ENCODE peak calls at places on chromosomes 5 and 9, in seven cellular contexts. K is SK-N-SH, L is thoracic aorta, S is neural progenitor cell, I is fibroblast of lung, B is heart right ventricle, O is body of pancreas. P is an unnamed sample. For H3K4me1, the result is how much of the 10 kb centered on the place peaks cover.

GRCh38 chr5:181204561-181205401 is at the start of gene TRIM7:
- DNase-seq in K (peak), L (no peak), S (peak), I (peak), B (peak), O (peak), P (peak)

GRCh38 chr5:78331523-78332080 is 28.8 kb upstream of the SCAMP1 start:
- DNase-seq in K (no peak), L (no peak), S (peak), I (no peak), B (no peak), O (no peak), P (no peak)

GRCh38 chr5:105954341-105954740 is 1716.4 kb downstream of the EFNA5 start:
- DNase-seq in K (no peak), L (no peak), S (no peak), I (peak), B (no peak), O (no peak), P (no peak)

GRCh38 chr5:73960023-73960422 is 334.0 kb downstream of the ARHGEF28 start:
- DNase-seq in K (no peak), L (no peak), S (no peak), I (no peak), B (no peak), O (no peak), P (no peak)

GRCh38 chr5:142883025-142883424 is 112.8 kb downstream of the ARHGAP26 start:
- DNase-seq in K (no peak), L (no peak), S (no peak), I (peak), B (peak), O (peak), P (no peak)

GRCh38 chr9:72911816-72912215 is 41.0 kb downstream of the ALDH1A1 start:
- DNase-seq in K (no peak), L (no peak), S (no peak), I (no peak), B (no peak), O (no peak), P (no peak)

GRCh38 chr5:24141046-24141445 is 503.7 kb downstream of the CDH10 start:
- DNase-seq in K (no peak), L (no peak), S (peak), I (peak), B (peak), O (no peak), P (peak)

GRCh38 chr5:168753691-168754254 is 174.6 kb upstream of the PANK3 start:
- DNase-seq in K (no peak), L (no peak), S (no peak), I (no peak), B (no peak), O (no peak), P (peak)

GRCh38 chr5:135462304-135462703 is 10.2 kb upstream of the TIFAB start:
- DNase-seq in K (peak), L (no peak), S (peak), I (peak), B (no peak), O (peak), P (peak)
- TF ChIP-seq CTCF in K (peak), L (peak), S (peak), I (peak), B (peak), O (peak), P (peak)

GRCh38 chr5:170312666-170313065 is 15.1 kb upstream of the LCP2 start:
- DNase-seq in K (no peak), L (no peak), S (no peak), I (no peak), B (no peak), O (peak), P (no peak)
- H3K4me1 ChIP-seq in K (under half), L (under half), S (under half), I (under half), B (under half), O (under half), P (under half)

GRCh38 chr5:86613459-86613858 is 4.3 kb upstream of the COX7C start:
- DNase-seq in K (no peak), L (no peak), S (no peak), I (peak), B (no peak), O (no peak), P (no peak)

GRCh38 chr5:86617756-86618577 is at the start of gene COX7C:
- DNase-seq in K (peak), L (peak), S (peak), I (peak), B (peak), O (peak), P (peak)

DNA sequence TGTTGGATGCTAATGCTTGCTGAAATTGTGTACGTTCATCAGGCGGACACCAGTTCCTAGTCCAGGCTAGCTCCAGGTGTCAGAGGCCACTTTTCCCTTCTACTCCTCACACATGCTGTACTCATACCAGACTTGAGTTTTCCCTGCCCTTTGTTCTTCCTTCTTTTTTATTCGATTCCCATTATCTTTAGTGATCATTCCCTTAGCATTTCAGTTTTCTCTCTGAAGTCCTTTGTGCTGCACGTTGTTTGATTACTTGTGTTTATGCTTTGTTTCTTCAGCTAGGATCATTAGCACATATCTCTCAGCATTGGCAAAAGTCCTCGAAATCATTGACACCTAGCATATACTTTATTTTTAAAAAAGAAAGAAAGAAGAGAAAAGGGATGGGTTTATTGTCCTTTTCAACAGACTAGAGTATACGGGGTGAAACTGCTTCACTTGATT is 409 bp upstream of the COX7C start:
- DNase-seq in K (no peak), L (no peak), S (no peak), I (no peak), B (no peak), O (no peak), P (no peak)
- H3K27ac ChIP-seq in K (no peak), L (peak), S (no peak), I (no peak), B (peak), O (no peak), P (no peak)

DNA sequence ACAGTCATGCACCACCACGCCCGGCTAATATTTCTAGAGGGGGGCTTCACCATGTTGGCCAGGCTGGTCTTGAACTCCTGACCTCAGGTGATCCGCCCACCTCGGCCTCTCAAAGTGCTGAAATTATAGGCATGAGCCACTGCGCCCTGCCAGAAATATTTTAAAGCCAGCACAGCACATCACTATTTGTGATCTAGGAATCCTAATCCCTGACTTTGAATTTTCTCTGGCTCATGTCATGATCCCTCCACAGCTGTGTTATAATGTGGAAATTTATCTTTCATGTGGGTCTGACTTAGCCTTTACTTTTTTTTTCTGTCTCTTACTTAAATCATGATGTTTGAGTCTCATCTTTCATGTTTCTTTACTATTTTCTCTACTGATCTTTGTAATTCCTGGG is 18.7 kb upstream of the ITGA1 start:
- DNase-seq in K (no peak), L (no peak), S (no peak), I (no peak), B (no peak), O (no peak), P (no peak)
- TF ChIP-seq CTCF in K (no peak), L (no peak), S (no peak), I (no peak), B (no peak), O (no peak), P (no peak)

GRCh38 chr9:14353222-14354056 is 39.5 kb upstream of the NFIB start:
- DNase-seq in K (peak), L (peak), S (peak), I (peak), B (peak), O (peak), P (peak)
- H3K4me1 ChIP-seq in K (under half), L (half or more), S (under half), I (under half), B (half or more), O (under half), P (under half)

P was measured in endodermal cell.